ENCODE peak calls at places on chromosomes 6 and 20, in five cellular contexts. E is OCI-LY7, U is fibroblast of lung, H is HCT116, N is mammary epithelial cell. T is an unnamed sample.

GRCh38 chr6:90226257-90226656 is 70.4 kb downstream of the BACH2 start:
- DNase-seq in E (no peak), U (peak; percentile 81), H (no peak), N (peak; percentile 38), T (no peak)

GRCh38 chr6:139608872-139609271 is 234.4 kb upstream of the CITED2 start:
- DNase-seq in E (no peak), U (peak; percentile 46), H (no peak), N (no peak), T (no peak)

GRCh38 chr6:134630468-134631180 is 312.7 kb upstream of the SGK1 start:
- DNase-seq in E (peak; percentile 79), U (no peak), H (no peak), N (no peak), T (no peak)

GRCh38 chr20:36203861-36204260 is 32.4 kb upstream of the AAR2 start:
- DNase-seq in E (no peak), U (no peak), H (no peak), N (no peak), T (no peak)

GRCh38 chr6:40685771-40686170 is 98.6 kb upstream of the LRFN2 start:
- DNase-seq in E (no peak), U (no peak), H (no peak), N (no peak), T (no peak)

GRCh38 chr20:48825551-48825885 is 2.3 kb downstream of the PREX1 start:
- DNase-seq in E (no peak), U (no peak), H (no peak), N (no peak), T (no peak)

GRCh38 chr6:22036267-22036666 is 260.6 kb downstream of the PRL start:
- DNase-seq in E (peak; percentile 45), U (no peak), H (peak; percentile 74), N (peak; percentile 74), T (no peak)

GRCh38 chr6:152636675-152637421 is at the start of gene SYNE1:
- DNase-seq in E (peak; percentile 19), U (peak; percentile 4), H (no peak), N (no peak), T (no peak)

GRCh38 chr6:37122861-37123260 is 47.1 kb upstream of the PIM1 start:
- DNase-seq in E (no peak), U (no peak), H (no peak), N (no peak), T (no peak)

GRCh38 chr6:125957845-125958244 is 1.3 kb downstream of the HINT3 start:
- DNase-seq in E (no peak), U (peak; percentile 70), H (no peak), N (peak; percentile 76), T (no peak)

GRCh38 chr6:87561012-87561411 is 28.8 kb downstream of the RARS2 start:
- DNase-seq in E (no peak), U (no peak), H (no peak), N (no peak), T (no peak)

GRCh38 chr6:37794825-37795224 is 24.7 kb upstream of the ZFAND3 start:
- DNase-seq in E (no peak), U (peak; percentile 60), H (no peak), N (peak; percentile 27), T (no peak)

GRCh38 chr6:132392792-132393191 is 8.5 kb downstream of the MOXD1 start:
- DNase-seq in E (peak; percentile 43), U (no peak), H (peak; percentile 51), N (peak; percentile 22), T (no peak)

GRCh38 chr6:51644426-51644825 is 443.0 kb downstream of the PKHD1 start:
- DNase-seq in E (no peak), U (no peak), H (no peak), N (peak; percentile 95), T (no peak)

GRCh38 chr6:29655658-29656057 is 1.2 kb upstream of the MOG start:
- DNase-seq in E (no peak), U (no peak), H (no peak), N (no peak), T (no peak)

GRCh38 chr6:17710331-17710730 is 3.6 kb upstream of the NUP153 start:
- DNase-seq in E (no peak), U (peak; percentile 84), H (no peak), N (peak; percentile 45), T (no peak)

GRCh38 chr20:36745234-36745926 is 510 bp downstream of the NDRG3 start:
- DNase-seq in E (peak; percentile 69), U (no peak), H (no peak), N (peak; percentile 4), T (no peak)

GRCh38 chr6:126539022-126539421 is 199.1 kb downstream of the CENPW start:
- DNase-seq in E (no peak), U (peak; percentile 67), H (peak; percentile 67), N (peak; percentile 71), T (no peak)

GRCh38 chr6:38973178-38974057 is 75.2 kb upstream of the GLP1R start:
- DNase-seq in E (peak; percentile 52), U (peak; percentile 78), H (peak; percentile 72), N (peak; percentile 83), T (peak; percentile 20)

GRCh38 chr6:26296857-26297648 is 67.9 kb upstream of the BTN3A2 start:
- DNase-seq in E (no peak), U (peak; percentile 39), H (no peak), N (peak; percentile 68), T (no peak)

GRCh38 chr6:26284537-26285142 is 80.4 kb upstream of the BTN3A2 start:
- DNase-seq in E (peak; percentile 89), U (peak; percentile 76), H (no peak), N (peak; percentile 48), T (peak; percentile 76)

GRCh38 chr6:33160728-33161323 is 31.4 kb downstream of the COL11A2 start:
- DNase-seq in E (no peak), U (peak; percentile 89), H (peak; percentile 52), N (peak; percentile 58), T (no peak)

GRCh38 chr20:29497261-29497671 is 1760.2 kb upstream of the DEFB115 start:
- DNase-seq in E (no peak), U (peak; percentile 70), H (no peak), N (no peak), T (no peak)

GRCh38 chr20:7196481-7196880 is 429.0 kb downstream of the BMP2 start:
- DNase-seq in E (no peak), U (no peak), H (no peak), N (peak; percentile 69), T (no peak)

GRCh38 chr6:69847507-69847812 is 18.9 kb upstream of the COL19A1 start:
- DNase-seq in E (no peak), U (no peak), H (no peak), N (no peak), T (no peak)

GRCh38 chr6:113994934-113995342 is 24.0 kb upstream of the HDAC2 start:
- DNase-seq in E (peak; percentile 40), U (peak; percentile 93), H (peak; percentile 88), N (peak; percentile 86), T (peak; percentile 76)

GRCh38 chr6:151698921-151699705 is 108.4 kb upstream of the ESR1 start:
- DNase-seq in E (no peak), U (no peak), H (no peak), N (no peak), T (no peak)

GRCh38 chr6:12293931-12294800 is 4.0 kb downstream of the EDN1 start:
- DNase-seq in E (no peak), U (no peak), H (no peak), N (no peak), T (no peak)

GRCh38 chr6:127120109-127120786 is 1.8 kb downstream of the RSPO3 start:
- DNase-seq in E (no peak), U (no peak), H (no peak), N (no peak), T (no peak)

GRCh38 chr20:22691369-22692118 is 107.2 kb upstream of the FOXA2 start:
- DNase-seq in E (peak; percentile 50), U (peak; percentile 72), H (peak; percentile 51), N (peak; percentile 43), T (peak; percentile 79)
- H3K4me3 ChIP-seq in E (no peak overlapping the region), U (no peak overlapping the region), H (peak overlapping the region; percentile 29), N (no peak overlapping the region), T (no peak overlapping the region)

DNA sequence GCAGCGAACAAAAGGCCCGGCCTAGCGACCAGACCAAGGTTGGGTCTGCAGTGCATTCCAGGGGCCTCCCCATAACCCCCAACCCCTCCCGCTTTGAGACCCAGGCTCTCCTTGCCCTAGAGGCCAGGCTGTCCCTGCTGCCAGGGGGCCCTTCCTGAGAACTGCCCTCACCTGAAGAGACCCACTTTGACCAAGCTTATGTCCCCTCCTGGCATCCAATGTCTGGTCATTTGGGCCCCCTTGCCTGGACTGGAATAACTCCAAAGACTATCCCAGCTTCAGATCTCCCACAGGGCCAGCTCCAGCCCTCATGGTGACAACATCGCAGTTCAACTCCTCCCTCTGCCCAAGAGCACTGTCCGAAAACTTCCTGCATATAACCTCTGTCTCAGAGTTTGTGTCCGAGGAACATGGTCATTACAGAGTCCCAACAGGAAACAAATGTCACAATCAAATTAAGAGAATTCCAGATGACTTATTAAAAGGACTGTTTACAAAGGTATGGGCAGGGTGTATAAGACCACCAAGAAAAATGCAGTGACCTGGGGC is 125.0 kb downstream of the BANF2 start:
- DNase-seq in E (no peak), U (no peak), H (no peak), N (no peak), T (no peak)
- H2AFZ ChIP-seq in E (no peak overlapping the region), U (peak overlapping the region; percentile 77), H (no peak overlapping the region), N (no peak overlapping the region), T (no peak overlapping the region)

GRCh38 chr6:52993461-52993860 is 1.6 kb downstream of the GSTA4 start:
- DNase-seq in E (no peak), U (peak; percentile 30), H (no peak), N (no peak), T (no peak)
- H3K4me3 ChIP-seq in E (no peak overlapping the region), U (peak overlapping the region; percentile 81), H (no peak overlapping the region), N (peak overlapping the region; percentile 62), T (no peak overlapping the region)

GRCh38 chr6:122726649-122727048 is 52.9 kb upstream of the FABP7 start:
- DNase-seq in E (no peak), U (peak; percentile 45), H (no peak), N (peak; percentile 33), T (no peak)

GRCh38 chr6:122718616-122719015 is 60.9 kb upstream of the FABP7 start:
- DNase-seq in E (no peak), U (no peak), H (no peak), N (no peak), T (no peak)

GRCh38 chr6:122717350-122717749 is 62.2 kb upstream of the FABP7 start:
- DNase-seq in E (no peak), U (peak; percentile 58), H (no peak), N (no peak), T (no peak)

GRCh38 chr6:122719176-122719575 is 60.3 kb upstream of the FABP7 start:
- DNase-seq in E (no peak), U (no peak), H (no peak), N (no peak), T (no peak)

GRCh38 chr6:122722746-122723145 is 56.8 kb upstream of the FABP7 start:
- DNase-seq in E (no peak), U (peak; percentile 16), H (no peak), N (no peak), T (no peak)
- H2AFZ ChIP-seq in E (no peak overlapping the region), U (no peak overlapping the region), H (no peak overlapping the region), N (no peak overlapping the region), T (no peak overlapping the region)

DNA sequence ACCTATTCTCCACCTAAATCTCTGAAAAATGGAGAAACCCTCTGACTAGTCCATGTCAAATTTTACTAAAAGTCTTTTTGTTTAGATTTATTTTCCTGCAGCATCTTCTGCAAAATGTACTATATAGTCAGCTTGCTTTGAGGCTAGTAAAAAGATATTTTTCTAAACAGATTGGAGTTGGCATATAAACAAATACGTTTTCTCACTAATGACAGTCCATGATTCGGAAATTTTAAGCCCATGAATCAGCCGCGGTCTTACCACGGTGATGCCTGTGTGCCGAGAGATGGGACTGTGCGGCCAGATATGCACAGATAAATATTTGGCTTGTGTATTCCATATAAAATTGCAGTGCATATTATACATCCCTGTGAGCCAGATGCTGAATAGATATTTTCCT is 3.2 kb downstream of the FOXC1 start:
- DNase-seq in E (no peak), U (peak; percentile 50), H (no peak), N (peak; percentile 71), T (no peak)
- H3K4me3 ChIP-seq in E (no peak overlapping the region), U (peak overlapping the region; percentile 76), H (peak overlapping the region; percentile 79), N (peak overlapping the region; percentile 87), T (no peak overlapping the region)

GRCh38 chr20:24117386-24117785 is 128.8 kb upstream of the GGTLC1 start:
- DNase-seq in E (no peak), U (no peak), H (no peak), N (no peak), T (no peak)
- H2AFZ ChIP-seq in E (no peak overlapping the region), U (no peak overlapping the region), H (no peak overlapping the region), N (no peak overlapping the region), T (no peak overlapping the region)